ENCODE peak calls at places on chromosomes 2 and 18, in five cellular contexts. S is heart left ventricle, D is WTC11, Y is lung, I is uterus. F is an unnamed sample.

GRCh38 chr2:96374211-96374951 is 38.8 kb downstream of the NCAPH start:
- DNase-seq in I (no peak), D (no peak), S (peak; percentile 74), Y (peak; percentile 35), F (no peak)

GRCh38 chr2:238141541-238142318 is 3.3 kb downstream of the KLHL30 start:
- DNase-seq in Y (peak; percentile 49), I (no peak), S (peak; percentile 47), D (no peak), F (no peak)

GRCh38 chr18:6741290-6741689 is 11.8 kb downstream of the ARHGAP28 start:
- DNase-seq in Y (no peak), I (peak; percentile 67), D (no peak), S (peak; percentile 40), F (no peak)

GRCh38 chr2:100142393-100142792 is at the start of gene AFF3:
- DNase-seq in I (no peak), Y (no peak), D (no peak), S (peak; percentile 46), F (no peak)

GRCh38 chr2:27606611-27607010 is 22.2 kb downstream of the CCDC121 start:
- DNase-seq in S (no peak), I (no peak), D (no peak), Y (no peak), F (no peak)

GRCh38 chr2:95350320-95351079 is 52.0 kb upstream of the FAHD2A start:
- DNase-seq in Y (no peak), D (no peak), S (no peak), I (peak; percentile 11), F (no peak)

GRCh38 chr18:49728542-49728941 is 84.8 kb downstream of the ACAA2 start:
- DNase-seq in I (no peak), Y (peak; percentile 63), S (peak; percentile 32), D (peak; percentile 81), F (peak; percentile 59)

GRCh38 chr2:216536725-216537124 is 38.1 kb downstream of the RPL37A start:
- DNase-seq in D (no peak), Y (no peak), S (peak; percentile 67), I (peak; percentile 73), F (no peak)

GRCh38 chr2:180625006-180625844 is 355.2 kb upstream of the UBE2E3 start:
- DNase-seq in I (no peak), S (no peak), Y (no peak), D (no peak), F (no peak)

GRCh38 chr2:47344890-47345583 is 57.9 kb upstream of the MSH2 start:
- DNase-seq in D (peak; percentile 95), S (peak; percentile 80), Y (peak; percentile 84), I (peak; percentile 65), F (peak; percentile 87)

GRCh38 chr2:236785611-236786057 is 216.0 kb downstream of the ACKR3 start:
- DNase-seq in I (no peak), S (no peak), Y (no peak), D (no peak), F (no peak)

GRCh38 chr2:197130318-197130717 is 180.3 kb downstream of the ANKRD44 start:
- DNase-seq in S (no peak), D (no peak), Y (no peak), I (no peak), F (no peak)

GRCh38 chr18:5197461-5197860 is 404 bp upstream of the AKAIN1 start:
- DNase-seq in I (no peak), D (no peak), S (no peak), Y (no peak), F (no peak)

GRCh38 chr2:200104015-200104414 is 148.6 kb downstream of the MAIP1 start:
- DNase-seq in S (no peak), Y (no peak), D (no peak), I (no peak), F (no peak)

GRCh38 chr2:191617589-191617988 is 60.3 kb upstream of the NABP1 start:
- DNase-seq in I (no peak), Y (no peak), S (no peak), D (no peak), F (no peak)

GRCh38 chr2:23554054-23554697 is 169.2 kb downstream of the KLHL29 start:
- DNase-seq in S (peak; percentile 62), Y (no peak), D (no peak), I (peak; percentile 64), F (no peak)

GRCh38 chr2:16279641-16280040 is 339.3 kb downstream of the MYCN start:
- DNase-seq in Y (no peak), S (no peak), D (no peak), I (no peak), F (no peak)

GRCh38 chr18:63564576-63564975 is 22.4 kb downstream of the SERPINB12 start:
- DNase-seq in Y (no peak), D (no peak), I (no peak), S (no peak), F (no peak)

GRCh38 chr2:105604938-105605337 is 139.8 kb upstream of the NCK2 start:
- DNase-seq in Y (no peak), D (no peak), S (no peak), I (peak; percentile 33), F (no peak)

GRCh38 chr2:162328424-162329157 is 10.1 kb upstream of the IFIH1 start:
- DNase-seq in S (no peak), D (no peak), Y (no peak), I (no peak), F (no peak)

GRCh38 chr2:180676520-180676919 is 303.9 kb upstream of the UBE2E3 start:
- DNase-seq in I (no peak), D (no peak), Y (no peak), S (no peak), F (no peak)

GRCh38 chr2:177629357-177630000 is 236.9 kb downstream of the AGPS start:
- DNase-seq in S (no peak), I (no peak), D (no peak), Y (no peak), F (no peak)

GRCh38 chr2:79993144-79993543 is 311.4 kb downstream of the LRRTM1 start:
- DNase-seq in D (no peak), I (no peak), S (no peak), Y (no peak), F (no peak)

GRCh38 chr2:8004250-8004681 is 677.6 kb upstream of the ID2 start:
- DNase-seq in D (no peak), I (peak; percentile 81), S (no peak), Y (no peak), F (no peak)

GRCh38 chr2:12754643-12755042 is 37.9 kb downstream of the TRIB2 start:
- DNase-seq in D (peak; percentile 46), I (no peak), Y (no peak), S (no peak), F (no peak)

GRCh38 chr2:102063360-102063947 is 71.7 kb downstream of the IL1R2 start:
- DNase-seq in I (peak; percentile 64), S (peak; percentile 81), Y (peak; percentile 77), D (no peak), F (no peak)

GRCh38 chr2:239025081-239025801 is 177.4 kb downstream of the TWIST2 start:
- DNase-seq in D (no peak), Y (no peak), I (no peak), S (peak; percentile 13), F (no peak)

GRCh38 chr2:238101891-238102841 is 2.0 kb downstream of the ESPNL start:
- DNase-seq in I (peak; percentile 8), Y (no peak), D (no peak), S (no peak), F (no peak)

GRCh38 chr2:100292022-100292580 is 30.2 kb downstream of the LONRF2 start:
- DNase-seq in D (no peak), S (no peak), Y (peak; percentile 79), I (peak; percentile 92), F (peak; percentile 14)

GRCh38 chr2:70981421-70981820 is 3.0 kb downstream of the ANKRD53 start:
- DNase-seq in S (no peak), Y (no peak), I (no peak), D (no peak), F (no peak)

GRCh38 chr2:42864222-42864621 is 71.8 kb upstream of the HAAO start:
- DNase-seq in I (no peak), D (no peak), S (no peak), Y (no peak), F (no peak)

GRCh38 chr2:224944707-224945106 is 97.6 kb downstream of the DOCK10 start:
- DNase-seq in S (no peak), Y (no peak), D (no peak), I (no peak), F (no peak)

GRCh38 chr2:7440985-7441384 is 523.8 kb downstream of the RNF144A start:
- DNase-seq in Y (no peak), I (no peak), D (no peak), S (no peak), F (no peak)

GRCh38 chr2:120735750-120736170 is at the start of gene GLI2:
- DNase-seq in D (peak; percentile 87), Y (peak; percentile 57), I (peak; percentile 79), S (peak; percentile 81), F (peak; percentile 78)
- TF ChIP-seq CTCF in D (peak; percentile 50), Y (peak; percentile 10), I (peak; percentile 73), S (peak; percentile 69), F (peak; percentile 77)

GRCh38 chr2:98634406-98635092 is 26.2 kb downstream of the UNC50 start:
- DNase-seq in D (peak; percentile 72), I (no peak), Y (no peak), S (no peak), F (no peak)
- TF ChIP-seq CTCF in D (peak; percentile 21), I (no peak), Y (no peak), S (no peak), F (peak; percentile 53)

DNA sequence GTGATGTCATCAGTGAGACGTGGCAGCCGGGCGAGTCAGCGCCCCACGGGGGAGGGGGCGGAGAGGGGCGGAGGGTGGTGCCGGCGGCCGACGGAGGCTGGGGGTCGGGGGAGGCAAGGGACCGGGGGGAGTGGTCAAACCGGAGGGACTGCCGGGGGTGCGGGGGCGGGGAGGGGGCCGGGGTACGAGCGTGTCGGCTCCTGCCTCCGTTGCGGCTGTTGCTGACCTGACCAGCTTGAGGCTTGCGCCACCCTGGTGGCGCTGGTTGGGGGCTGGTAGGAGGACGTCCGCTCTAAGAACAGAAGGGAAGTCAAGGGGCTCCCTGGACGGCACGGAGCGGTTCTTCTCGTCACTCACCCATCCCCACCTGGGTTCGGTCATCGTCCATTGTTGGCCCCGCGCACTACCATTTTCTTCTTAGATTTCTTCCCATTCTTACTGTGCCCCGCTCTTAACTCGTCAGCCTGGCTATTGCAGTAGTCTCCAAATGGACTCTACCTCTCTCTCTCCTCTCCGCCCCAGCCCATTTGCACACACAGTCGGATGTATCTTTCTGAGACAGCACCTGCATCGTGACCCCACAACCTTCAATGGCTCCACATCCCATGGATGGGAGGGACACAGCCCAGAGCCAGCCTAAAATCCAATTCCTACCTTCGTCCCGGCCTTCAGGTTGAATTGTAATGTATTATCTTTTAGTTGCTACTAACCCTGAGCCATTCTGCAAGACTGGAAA is 702 bp upstream of the RAB1A start:
- DNase-seq in S (no peak), I (no peak), D (no peak), Y (no peak), F (no peak)
- TF ChIP-seq CTCF in S (no peak), I (no peak), D (no peak), Y (no peak), F (no peak)

DNA sequence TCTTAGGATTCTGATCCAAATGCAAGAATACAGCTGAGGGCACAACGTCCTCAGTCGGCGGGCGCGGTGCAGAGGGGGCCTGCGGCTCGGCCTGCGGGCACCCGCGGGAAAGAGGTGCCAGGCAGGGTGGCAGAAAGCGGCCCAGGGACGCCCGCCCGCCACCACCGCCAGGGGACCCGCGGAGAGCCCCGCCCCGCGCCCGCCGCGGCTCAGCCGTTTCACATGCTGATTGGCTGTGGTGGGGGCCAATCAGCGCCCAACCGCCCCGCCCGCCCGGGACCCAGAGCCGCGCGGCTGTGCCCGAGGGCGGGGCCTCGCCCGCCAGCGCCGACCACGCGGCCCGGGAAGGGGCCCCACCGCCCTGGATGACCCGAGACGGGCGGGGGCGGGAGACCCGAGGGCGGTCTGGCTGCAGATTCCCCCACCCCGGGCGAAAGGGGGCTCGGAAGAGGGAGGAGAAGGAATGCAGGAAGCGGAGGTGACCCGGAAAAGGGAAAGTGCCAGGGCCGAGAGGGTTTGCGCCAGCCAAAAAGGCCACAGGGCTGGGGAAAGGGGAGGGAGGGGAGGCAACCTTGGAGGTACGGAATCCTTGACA is 8.0 kb downstream of the IRS1 start:
- DNase-seq in S (peak; percentile 95), D (peak; percentile 92), Y (peak; percentile 92), I (peak; percentile 82), F (peak; percentile 83)
- TF ChIP-seq CTCF in S (peak; percentile 65), D (no peak), Y (no peak), I (peak; percentile 77), F (peak; percentile 66)